ENCODE peak calls at places on chromosomes 12 and 14, in four cellular contexts. O is cardiac muscle cell; H is CD4-positive, CD25-positive, alpha-beta regulatory T cell; A is gastrocnemius medialis. B is an unnamed sample. For H3K4me1, the result is how much of the 10 kb centered on the place peaks cover.

GRCh38 chr12:93297032-93297431 is 80.7 kb upstream of the NUDT4 start:
- DNase-seq in A (no peak), O (no peak), H (no peak), B (no peak)

GRCh38 chr12:101040936-101041335 is 169.1 kb downstream of the SLC5A8 start:
- DNase-seq in H (no peak), A (no peak), O (no peak), B (no peak)

GRCh38 chr12:50520808-50521207 is 16.0 kb downstream of the DIP2B start:
- DNase-seq in H (no peak), O (no peak), A (no peak), B (no peak)

GRCh38 chr12:93469386-93469785 is 2.1 kb downstream of the MRPL42 start:
- DNase-seq in O (no peak), H (no peak), A (no peak), B (no peak)

GRCh38 chr12:109529618-109530300 is 43.5 kb downstream of the MMAB start:
- DNase-seq in A (no peak), H (no peak), O (peak), B (no peak)

GRCh38 chr14:22084393-22085281 is 411.0 kb upstream of the OR4E1 start:
- DNase-seq in O (peak), H (peak), A (no peak), B (no peak)

GRCh38 chr14:34328178-34328577 is 133.9 kb downstream of the SPTSSA start:
- DNase-seq in O (no peak), H (no peak), A (no peak), B (no peak)

GRCh38 chr12:52010692-52011601 is 4.2 kb downstream of the TAMALIN start:
- DNase-seq in O (no peak), H (no peak), A (no peak), B (no peak)

GRCh38 chr14:87898301-87898700 is 94.7 kb downstream of the GALC start:
- DNase-seq in H (no peak), O (no peak), A (no peak), B (no peak)

GRCh38 chr12:25089738-25090137 is 105.2 kb downstream of the DNAI7 start:
- DNase-seq in A (no peak), O (no peak), H (peak), B (no peak)

GRCh38 chr14:99624971-99625370 is 20.0 kb upstream of the HHIPL1 start:
- DNase-seq in A (no peak), O (no peak), H (no peak), B (no peak)

GRCh38 chr12:67354966-67355365 is 85.8 kb downstream of the CAND1 start:
- DNase-seq in H (no peak), O (no peak), A (no peak), B (no peak)

GRCh38 chr12:50296554-50296953 is 13.2 kb upstream of the LIMA1 start:
- DNase-seq in A (no peak), O (no peak), H (no peak), B (no peak)

GRCh38 chr12:27900920-27901879 is 71.3 kb downstream of the PTHLH start:
- DNase-seq in O (no peak), A (no peak), H (no peak), B (no peak)

GRCh38 chr12:39912211-39912980 is 193.5 kb downstream of the SLC2A13 start:
- DNase-seq in O (no peak), H (no peak), A (no peak), B (no peak)
- H3K4me1 ChIP-seq in O (under half), H (under half), A (under half), B (under half)

GRCh38 chr12:85820117-85820516 is 16.1 kb downstream of the RASSF9 start:
- DNase-seq in A (no peak), H (no peak), O (no peak), B (no peak)
- H3K4me1 ChIP-seq in A (under half), H (under half), O (under half), B (under half)

DNA sequence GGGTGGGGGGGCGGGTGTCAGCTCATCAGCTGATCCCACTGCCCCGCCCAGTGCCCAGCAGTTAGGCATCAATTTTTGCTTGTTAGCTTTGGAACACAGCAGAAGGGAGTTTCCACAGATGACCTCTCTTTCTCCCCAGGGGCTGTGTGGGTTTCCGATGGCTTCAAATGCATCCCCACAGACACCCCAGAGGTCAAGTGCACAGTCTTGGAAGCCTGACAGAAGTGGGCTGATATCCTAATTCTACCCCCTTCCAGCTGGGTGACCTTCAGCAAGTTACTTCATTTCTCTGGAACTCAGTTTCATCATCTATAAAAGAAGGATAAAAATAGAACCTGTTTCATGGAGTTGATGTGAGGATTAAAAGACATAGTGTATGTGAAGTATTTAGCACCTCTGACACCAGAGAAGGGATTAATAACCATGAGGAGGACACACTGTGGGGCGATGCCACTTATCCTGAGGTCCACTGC is 22.0 kb downstream of the TTC9 start:
- DNase-seq in O (no peak), H (no peak), A (no peak), B (no peak)
- H3K4me1 ChIP-seq in O (under half), H (under half), A (under half), B (under half)

GRCh38 chr14:23567186-23568020 is at the start of gene AP1G2:
- DNase-seq in A (peak), H (peak), O (peak), B (peak)

GRCh38 chr14:23569443-23570151 is 2.0 kb upstream of the AP1G2 start:
- DNase-seq in A (no peak), H (peak), O (peak), B (no peak)

GRCh38 chr14:23568600-23569310 is 1.2 kb upstream of the AP1G2 start:
- DNase-seq in O (peak), H (no peak), A (no peak), B (peak)

GRCh38 chr14:23566782-23567185 is 807 bp downstream of the AP1G2 start:
- DNase-seq in A (no peak), O (no peak), H (no peak), B (no peak)

DNA sequence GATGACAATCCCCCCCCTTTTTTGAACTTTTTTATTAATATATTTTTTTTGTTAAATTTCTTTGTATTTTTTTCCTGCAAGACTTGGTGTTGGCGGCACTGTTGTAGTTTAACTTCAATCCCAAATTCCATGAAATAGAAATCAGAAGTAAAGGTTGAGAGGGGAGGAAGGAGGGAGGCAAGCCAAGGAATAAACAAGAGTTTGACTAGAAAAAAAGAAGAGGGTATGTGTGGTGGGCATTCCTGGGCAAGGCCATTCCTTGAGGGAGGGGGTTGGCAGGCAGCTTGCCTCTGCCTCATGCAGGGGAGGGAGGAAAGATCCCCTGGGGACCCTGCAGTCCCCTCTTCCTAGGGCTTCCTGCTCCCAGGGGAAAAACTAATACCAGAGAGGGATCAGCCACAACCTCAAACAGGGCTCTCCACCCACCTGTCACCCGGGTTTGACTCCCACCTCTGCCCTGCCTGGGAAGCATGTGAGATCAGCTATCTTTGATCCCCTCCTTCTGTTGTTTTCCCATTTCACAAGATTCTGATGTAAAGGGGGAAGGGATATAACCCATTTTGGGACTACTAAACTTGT is 519 bp upstream of the AP1G2 start:
- DNase-seq in H (no peak), A (no peak), O (no peak), B (no peak)
- H3K4me1 ChIP-seq in H (under half), A (under half), O (under half), B (under half)

GRCh38 chr14:96084796-96085195 is 45.6 kb downstream of the C14orf132 start:
- DNase-seq in O (no peak), H (no peak), A (no peak), B (no peak)
- H3K4me1 ChIP-seq in O (under half), H (under half), A (under half), B (under half)

B was measured in ascending aorta.